ENCODE peak calls at places on chromosomes 4 and X, in eight cellular contexts. One of them, this sample, is unnamed. For H3K36me3, the result is how much of the 10 kb centered on the place peaks cover.

GRCh38 chr4:99395595-99396364 is 39.4 kb downstream of the ADH7 start:
- DNase-seq in upper lobe of left lung: no peak
- DNase-seq in stomach: no peak
- DNase-seq in transverse colon: no peak
- DNase-seq in HCT116: no peak
- DNase-seq in spleen: no peak
- DNase-seq in prostate gland: no peak
- DNase-seq in SK-N-SH: no peak
- DNase-seq in this sample: no peak

GRCh38 chrX:121011254-121011653 is 25.7 kb upstream of the CT47A1 start:
- DNase-seq in stomach: no peak
- DNase-seq in spleen: no peak
- DNase-seq in HCT116: no peak
- DNase-seq in upper lobe of left lung: no peak
- DNase-seq in prostate gland: no peak
- DNase-seq in transverse colon: no peak
- DNase-seq in SK-N-SH: no peak
- DNase-seq in this sample: no peak

GRCh38 chr4:159487284-159487747 is 384.4 kb downstream of the RAPGEF2 start:
- DNase-seq in HCT116: peak
- DNase-seq in transverse colon: peak
- DNase-seq in SK-N-SH: peak
- DNase-seq in prostate gland: peak
- DNase-seq in upper lobe of left lung: peak
- DNase-seq in stomach: peak
- DNase-seq in spleen: no peak
- DNase-seq in this sample: no peak

GRCh38 chr4:185566972-185567749 is 31.9 kb upstream of the PDLIM3 start:
- DNase-seq in SK-N-SH: no peak
- DNase-seq in spleen: no peak
- DNase-seq in stomach: no peak
- DNase-seq in prostate gland: peak
- DNase-seq in transverse colon: no peak
- DNase-seq in HCT116: no peak
- DNase-seq in upper lobe of left lung: no peak
- DNase-seq in this sample: no peak

GRCh38 chr4:52843958-52844357 is 18.2 kb upstream of the RASL11B start:
- DNase-seq in transverse colon: no peak
- DNase-seq in prostate gland: no peak
- DNase-seq in HCT116: no peak
- DNase-seq in stomach: no peak
- DNase-seq in upper lobe of left lung: no peak
- DNase-seq in SK-N-SH: no peak
- DNase-seq in spleen: no peak
- DNase-seq in this sample: no peak

GRCh38 chrX:19599253-19599652 is 83.9 kb upstream of the MAP3K15 start:
- DNase-seq in transverse colon: no peak
- DNase-seq in prostate gland: no peak
- DNase-seq in upper lobe of left lung: no peak
- DNase-seq in HCT116: no peak
- DNase-seq in SK-N-SH: no peak
- DNase-seq in stomach: no peak
- DNase-seq in spleen: no peak
- DNase-seq in this sample: no peak

GRCh38 chr4:99208719-99209075 is 10.3 kb downstream of the ADH6 start:
- DNase-seq in spleen: no peak
- DNase-seq in prostate gland: no peak
- DNase-seq in SK-N-SH: no peak
- DNase-seq in transverse colon: no peak
- DNase-seq in upper lobe of left lung: no peak
- DNase-seq in HCT116: no peak
- DNase-seq in stomach: no peak
- DNase-seq in this sample: no peak

GRCh38 chr4:100289980-100290379 is 99.7 kb upstream of the DDIT4L start:
- DNase-seq in spleen: no peak
- DNase-seq in HCT116: no peak
- DNase-seq in SK-N-SH: no peak
- DNase-seq in stomach: no peak
- DNase-seq in prostate gland: no peak
- DNase-seq in upper lobe of left lung: no peak
- DNase-seq in transverse colon: no peak
- DNase-seq in this sample: no peak

GRCh38 chr4:8392591-8393190 is 47.8 kb downstream of the ACOX3 start:
- DNase-seq in prostate gland: no peak
- DNase-seq in upper lobe of left lung: no peak
- DNase-seq in SK-N-SH: no peak
- DNase-seq in transverse colon: no peak
- DNase-seq in spleen: no peak
- DNase-seq in stomach: no peak
- DNase-seq in HCT116: no peak
- DNase-seq in this sample: no peak

GRCh38 chrX:134792077-134792476 is 133.8 kb upstream of the PLAC1 start:
- DNase-seq in HCT116: no peak
- DNase-seq in spleen: no peak
- DNase-seq in prostate gland: no peak
- DNase-seq in SK-N-SH: no peak
- DNase-seq in stomach: no peak
- DNase-seq in transverse colon: no peak
- DNase-seq in upper lobe of left lung: no peak
- DNase-seq in this sample: no peak
- H3K36me3 ChIP-seq in HCT116: under half
- H3K36me3 ChIP-seq in spleen: under half
- H3K36me3 ChIP-seq in prostate gland: under half
- H3K36me3 ChIP-seq in SK-N-SH: under half
- H3K36me3 ChIP-seq in stomach: under half
- H3K36me3 ChIP-seq in transverse colon: under half
- H3K36me3 ChIP-seq in upper lobe of left lung: under half
- H3K36me3 ChIP-seq in this sample: under half

GRCh38 chrX:103234869-103235268 is 20.0 kb downstream of the BEX4 start:
- DNase-seq in HCT116: no peak
- DNase-seq in transverse colon: no peak
- DNase-seq in spleen: no peak
- DNase-seq in SK-N-SH: no peak
- DNase-seq in stomach: no peak
- DNase-seq in upper lobe of left lung: no peak
- DNase-seq in prostate gland: no peak
- DNase-seq in this sample: no peak
- H3K27ac ChIP-seq in HCT116: no peak
- H3K27ac ChIP-seq in transverse colon: no peak
- H3K27ac ChIP-seq in spleen: no peak
- H3K27ac ChIP-seq in SK-N-SH: no peak
- H3K27ac ChIP-seq in stomach: no peak
- H3K27ac ChIP-seq in upper lobe of left lung: no peak
- H3K27ac ChIP-seq in prostate gland: no peak
- H3K27ac ChIP-seq in this sample: no peak

DNA sequence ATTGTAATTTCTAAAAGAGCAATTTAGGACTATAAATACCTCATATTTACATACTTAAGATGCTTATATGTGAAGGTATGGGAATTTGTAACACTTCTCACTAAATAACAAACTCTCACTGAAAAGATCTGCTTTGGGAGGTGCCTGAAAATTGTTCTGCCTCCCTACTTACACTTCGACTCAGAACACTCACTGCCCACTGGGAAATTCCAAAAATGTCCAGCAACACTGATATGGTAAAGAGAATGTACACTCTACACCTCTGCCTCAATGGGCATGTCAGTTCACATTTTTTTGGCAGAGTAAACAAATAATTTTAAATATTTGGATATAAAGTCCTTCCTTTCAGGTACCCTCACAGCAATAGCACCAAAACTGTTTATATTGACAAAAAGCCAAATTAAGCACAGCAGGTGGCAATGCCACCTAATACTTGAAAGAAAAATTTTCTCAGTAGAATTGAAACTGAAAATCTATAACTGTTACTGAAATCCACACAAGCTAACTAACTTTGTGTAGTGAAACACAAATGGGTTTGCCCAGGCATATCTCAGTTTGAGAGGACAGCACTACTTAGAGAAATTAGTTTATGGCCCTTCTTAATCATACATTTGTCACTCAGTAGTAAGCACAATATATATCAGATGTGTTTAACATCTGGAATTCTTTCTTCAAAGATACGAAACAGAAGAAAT is 67.1 kb downstream of the PRDM5 start:
- DNase-seq in spleen: no peak
- DNase-seq in SK-N-SH: no peak
- DNase-seq in transverse colon: no peak
- DNase-seq in stomach: no peak
- DNase-seq in prostate gland: no peak
- DNase-seq in HCT116: no peak
- DNase-seq in upper lobe of left lung: no peak
- DNase-seq in this sample: no peak
- TF ChIP-seq POLR2AphosphoS5 in spleen: no peak
- TF ChIP-seq POLR2AphosphoS5 in SK-N-SH: no peak
- TF ChIP-seq POLR2AphosphoS5 in transverse colon: no peak
- TF ChIP-seq POLR2AphosphoS5 in stomach: no peak
- TF ChIP-seq POLR2AphosphoS5 in prostate gland: no peak
- TF ChIP-seq POLR2AphosphoS5 in HCT116: no peak
- TF ChIP-seq POLR2AphosphoS5 in upper lobe of left lung: no peak
- TF ChIP-seq POLR2AphosphoS5 in this sample: no peak

GRCh38 chrX:16665089-16665488 is 15.1 kb downstream of the S100G start:
- DNase-seq in spleen: no peak
- DNase-seq in prostate gland: no peak
- DNase-seq in HCT116: no peak
- DNase-seq in upper lobe of left lung: no peak
- DNase-seq in transverse colon: no peak
- DNase-seq in SK-N-SH: no peak
- DNase-seq in stomach: no peak
- DNase-seq in this sample: no peak
- H3K36me3 ChIP-seq in spleen: under half
- H3K36me3 ChIP-seq in prostate gland: under half
- H3K36me3 ChIP-seq in HCT116: under half
- H3K36me3 ChIP-seq in upper lobe of left lung: under half
- H3K36me3 ChIP-seq in transverse colon: under half
- H3K36me3 ChIP-seq in SK-N-SH: under half
- H3K36me3 ChIP-seq in stomach: under half
- H3K36me3 ChIP-seq in this sample: under half

DNA sequence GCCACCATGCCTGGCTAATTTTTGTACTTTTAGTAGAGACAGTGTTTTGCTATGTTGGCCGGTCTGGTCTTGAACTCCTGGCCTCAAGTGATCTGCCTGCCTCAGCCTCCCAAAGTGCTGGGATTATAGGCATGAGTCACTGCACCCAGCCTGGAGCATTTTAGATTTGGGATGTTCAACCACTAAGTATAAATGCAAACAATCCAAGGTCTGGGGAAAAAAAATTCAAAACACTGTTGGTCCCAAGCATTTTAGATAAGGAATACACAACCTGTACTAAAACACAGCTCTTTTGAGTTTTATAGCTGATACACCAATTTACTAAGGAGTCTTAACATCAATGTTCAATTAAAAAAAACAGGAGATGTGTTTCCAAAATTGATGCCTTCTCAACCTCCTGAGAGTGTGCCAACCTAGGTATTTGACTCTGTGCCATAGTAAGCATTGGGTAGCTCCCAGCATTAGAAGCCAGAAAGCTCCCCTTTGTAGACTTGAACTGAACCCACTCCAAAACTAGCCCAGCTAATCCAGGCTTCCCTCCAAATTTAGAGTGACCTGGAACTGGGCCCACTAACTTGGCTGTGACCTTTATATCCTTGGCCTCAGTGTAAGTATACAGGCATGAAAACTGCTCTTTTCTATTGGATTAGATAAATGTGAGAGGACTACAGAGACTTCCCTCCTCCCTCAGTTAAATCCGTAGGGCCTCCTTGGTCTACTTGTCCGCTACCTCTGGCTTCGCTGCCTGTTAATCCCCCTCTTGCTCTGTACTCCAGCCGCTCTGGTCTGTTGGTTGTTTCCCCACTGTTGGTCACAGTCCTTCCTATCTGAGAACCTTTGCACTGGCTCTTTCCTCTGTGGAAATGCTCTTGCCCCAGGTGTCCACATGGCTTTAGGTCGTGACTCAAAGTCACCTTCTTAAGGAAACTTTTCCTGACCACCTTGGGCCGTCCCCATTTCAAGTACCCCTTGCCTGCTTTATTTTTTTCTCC is 77.6 kb downstream of the CCKAR start:
- DNase-seq in stomach: peak
- DNase-seq in transverse colon: peak
- DNase-seq in spleen: no peak
- DNase-seq in prostate gland: peak
- DNase-seq in HCT116: no peak
- DNase-seq in SK-N-SH: no peak
- DNase-seq in upper lobe of left lung: peak
- DNase-seq in this sample: no peak
- H3K27ac ChIP-seq in stomach: no peak
- H3K27ac ChIP-seq in transverse colon: no peak
- H3K27ac ChIP-seq in spleen: no peak
- H3K27ac ChIP-seq in prostate gland: no peak
- H3K27ac ChIP-seq in HCT116: no peak
- H3K27ac ChIP-seq in SK-N-SH: no peak
- H3K27ac ChIP-seq in upper lobe of left lung: peak
- H3K27ac ChIP-seq in this sample: no peak

DNA sequence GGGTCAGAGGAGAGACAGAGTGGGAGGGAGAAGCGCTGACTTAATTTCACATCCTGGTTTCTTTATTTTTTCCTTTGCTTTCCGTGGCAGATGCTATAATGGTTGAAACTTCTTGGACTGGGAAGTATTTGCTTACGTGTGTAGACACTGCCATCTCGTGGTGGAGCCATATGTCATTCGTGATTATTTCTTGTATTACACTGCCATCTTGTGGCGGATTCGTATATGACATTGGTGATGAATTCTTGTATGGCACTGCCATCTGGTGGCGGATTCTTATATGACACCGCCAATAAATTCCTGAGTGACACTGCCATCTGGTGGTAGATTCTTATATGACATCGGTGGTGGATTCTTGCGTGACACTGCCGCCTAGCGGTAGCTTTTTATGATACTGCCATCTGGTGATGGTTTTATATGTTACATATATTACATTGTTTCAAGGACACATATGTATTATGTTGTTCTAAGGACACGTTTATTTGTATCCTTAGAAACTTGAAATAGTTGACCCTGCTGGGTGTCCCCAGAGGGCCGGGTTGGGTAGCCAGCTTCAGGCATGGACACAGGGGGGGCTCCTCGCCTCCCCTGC is 37.3 kb upstream of the CLCN4 start:
- DNase-seq in prostate gland: peak
- DNase-seq in SK-N-SH: peak
- DNase-seq in upper lobe of left lung: peak
- DNase-seq in HCT116: peak
- DNase-seq in stomach: peak
- DNase-seq in transverse colon: peak
- DNase-seq in spleen: peak
- DNase-seq in this sample: peak
- TF ChIP-seq POLR2AphosphoS5 in prostate gland: peak
- TF ChIP-seq POLR2AphosphoS5 in SK-N-SH: peak
- TF ChIP-seq POLR2AphosphoS5 in upper lobe of left lung: peak
- TF ChIP-seq POLR2AphosphoS5 in HCT116: peak
- TF ChIP-seq POLR2AphosphoS5 in stomach: peak
- TF ChIP-seq POLR2AphosphoS5 in transverse colon: peak
- TF ChIP-seq POLR2AphosphoS5 in spleen: peak
- TF ChIP-seq POLR2AphosphoS5 in this sample: peak

This sample was measured in suprapubic skin.